ENCODE peak calls at places on chromosomes 2 and 18, in seven cellular contexts. One of them, this sample, is unnamed.

GRCh38 chr2:143988082-143988481 is 531.8 kb downstream of the ZEB2 start:
- DNase-seq in right atrium auricular region: no peak
- DNase-seq in bronchial epithelial cell: peak
- DNase-seq in aorta: no peak
- DNase-seq in fibroblast of lung: no peak
- DNase-seq in Karpas-422: no peak
- DNase-seq in IMR-90: no peak
- DNase-seq in this sample: peak

GRCh38 chr18:8703781-8704301 is 1.5 kb upstream of the MTCL1 start:
- DNase-seq in IMR-90: no peak
- DNase-seq in bronchial epithelial cell: no peak
- DNase-seq in Karpas-422: no peak
- DNase-seq in right atrium auricular region: no peak
- DNase-seq in fibroblast of lung: no peak
- DNase-seq in aorta: no peak
- DNase-seq in this sample: no peak

GRCh38 chr2:131085646-131086045 is 7.6 kb downstream of the FAM168B start:
- DNase-seq in Karpas-422: no peak
- DNase-seq in IMR-90: peak
- DNase-seq in right atrium auricular region: no peak
- DNase-seq in fibroblast of lung: no peak
- DNase-seq in bronchial epithelial cell: no peak
- DNase-seq in aorta: no peak
- DNase-seq in this sample: no peak

GRCh38 chr18:73235491-73235890 is 367.7 kb upstream of the NETO1 start:
- DNase-seq in IMR-90: peak
- DNase-seq in fibroblast of lung: peak
- DNase-seq in right atrium auricular region: no peak
- DNase-seq in Karpas-422: no peak
- DNase-seq in aorta: no peak
- DNase-seq in bronchial epithelial cell: peak
- DNase-seq in this sample: peak

GRCh38 chr2:18557121-18557520 is 3.3 kb downstream of the RDH14 start:
- DNase-seq in right atrium auricular region: no peak
- DNase-seq in IMR-90: no peak
- DNase-seq in Karpas-422: no peak
- DNase-seq in fibroblast of lung: no peak
- DNase-seq in aorta: no peak
- DNase-seq in bronchial epithelial cell: no peak
- DNase-seq in this sample: no peak

GRCh38 chr18:40387130-40387821 is 1567.8 kb upstream of the PIK3C3 start:
- DNase-seq in aorta: no peak
- DNase-seq in right atrium auricular region: no peak
- DNase-seq in fibroblast of lung: no peak
- DNase-seq in Karpas-422: no peak
- DNase-seq in IMR-90: no peak
- DNase-seq in bronchial epithelial cell: no peak
- DNase-seq in this sample: no peak

GRCh38 chr2:187078297-187078696 is 229.3 kb upstream of the ZSWIM2 start:
- DNase-seq in IMR-90: peak
- DNase-seq in aorta: no peak
- DNase-seq in right atrium auricular region: no peak
- DNase-seq in bronchial epithelial cell: peak
- DNase-seq in Karpas-422: no peak
- DNase-seq in fibroblast of lung: peak
- DNase-seq in this sample: peak

GRCh38 chr2:174764281-174765063 is at the start of gene CHRNA1:
- DNase-seq in aorta: no peak
- DNase-seq in fibroblast of lung: peak
- DNase-seq in right atrium auricular region: no peak
- DNase-seq in Karpas-422: no peak
- DNase-seq in IMR-90: peak
- DNase-seq in bronchial epithelial cell: no peak
- DNase-seq in this sample: no peak

GRCh38 chr2:191170773-191171172 is 20.0 kb upstream of the STAT4 start:
- DNase-seq in Karpas-422: no peak
- DNase-seq in aorta: no peak
- DNase-seq in IMR-90: no peak
- DNase-seq in bronchial epithelial cell: peak
- DNase-seq in fibroblast of lung: no peak
- DNase-seq in right atrium auricular region: no peak
- DNase-seq in this sample: peak

GRCh38 chr2:71935291-71935848 is 212.3 kb downstream of the CYP26B1 start:
- DNase-seq in IMR-90: no peak
- DNase-seq in fibroblast of lung: peak
- DNase-seq in aorta: peak
- DNase-seq in Karpas-422: no peak
- DNase-seq in right atrium auricular region: peak
- DNase-seq in bronchial epithelial cell: no peak
- DNase-seq in this sample: no peak

GRCh38 chr2:216916956-216917650 is 57.2 kb upstream of the TNP1 start:
- DNase-seq in fibroblast of lung: no peak
- DNase-seq in IMR-90: no peak
- DNase-seq in Karpas-422: no peak
- DNase-seq in aorta: no peak
- DNase-seq in right atrium auricular region: no peak
- DNase-seq in bronchial epithelial cell: peak
- DNase-seq in this sample: peak

GRCh38 chr2:127663566-127664064 is 11.7 kb downstream of the LIMS2 start:
- DNase-seq in bronchial epithelial cell: no peak
- DNase-seq in IMR-90: no peak
- DNase-seq in right atrium auricular region: no peak
- DNase-seq in fibroblast of lung: no peak
- DNase-seq in Karpas-422: no peak
- DNase-seq in aorta: no peak
- DNase-seq in this sample: no peak

GRCh38 chr2:175889557-175890355 is 112.3 kb downstream of the LNPK start:
- DNase-seq in IMR-90: no peak
- DNase-seq in right atrium auricular region: no peak
- DNase-seq in aorta: no peak
- DNase-seq in bronchial epithelial cell: no peak
- DNase-seq in Karpas-422: no peak
- DNase-seq in fibroblast of lung: no peak
- DNase-seq in this sample: no peak

GRCh38 chr2:231894566-231895380 is 31.4 kb downstream of the NPPC start:
- DNase-seq in right atrium auricular region: no peak
- DNase-seq in fibroblast of lung: no peak
- DNase-seq in bronchial epithelial cell: no peak
- DNase-seq in Karpas-422: no peak
- DNase-seq in IMR-90: no peak
- DNase-seq in aorta: no peak
- DNase-seq in this sample: no peak

GRCh38 chr2:235922851-235923250 is 245.3 kb downstream of the GBX2 start:
- DNase-seq in right atrium auricular region: no peak
- DNase-seq in IMR-90: no peak
- DNase-seq in aorta: no peak
- DNase-seq in fibroblast of lung: no peak
- DNase-seq in bronchial epithelial cell: no peak
- DNase-seq in Karpas-422: no peak
- DNase-seq in this sample: no peak

GRCh38 chr2:71831208-71831577 is 316.5 kb downstream of the CYP26B1 start:
- DNase-seq in right atrium auricular region: peak
- DNase-seq in aorta: peak
- DNase-seq in fibroblast of lung: peak
- DNase-seq in bronchial epithelial cell: peak
- DNase-seq in Karpas-422: no peak
- DNase-seq in IMR-90: peak
- DNase-seq in this sample: peak

GRCh38 chr2:171235262-171235881 is 74.7 kb upstream of the TLK1 start:
- DNase-seq in aorta: no peak
- DNase-seq in bronchial epithelial cell: peak
- DNase-seq in fibroblast of lung: no peak
- DNase-seq in right atrium auricular region: no peak
- DNase-seq in Karpas-422: no peak
- DNase-seq in IMR-90: no peak
- DNase-seq in this sample: peak

GRCh38 chr2:120237491-120237902 is 14.3 kb upstream of the TMEM185B start:
- DNase-seq in fibroblast of lung: peak
- DNase-seq in right atrium auricular region: no peak
- DNase-seq in aorta: no peak
- DNase-seq in IMR-90: peak
- DNase-seq in Karpas-422: no peak
- DNase-seq in bronchial epithelial cell: peak
- DNase-seq in this sample: peak

GRCh38 chr2:46847726-46848421 is 67.7 kb downstream of the MCFD2 start:
- DNase-seq in Karpas-422: no peak
- DNase-seq in right atrium auricular region: no peak
- DNase-seq in fibroblast of lung: peak
- DNase-seq in aorta: no peak
- DNase-seq in bronchial epithelial cell: peak
- DNase-seq in IMR-90: peak
- DNase-seq in this sample: peak

GRCh38 chr2:172783091-172783898 is 47.6 kb downstream of the RAPGEF4 start:
- DNase-seq in right atrium auricular region: no peak
- DNase-seq in bronchial epithelial cell: peak
- DNase-seq in Karpas-422: no peak
- DNase-seq in aorta: no peak
- DNase-seq in fibroblast of lung: peak
- DNase-seq in IMR-90: peak
- DNase-seq in this sample: peak

GRCh38 chr2:177275671-177276070 is 11.1 kb upstream of the NFE2L2 start:
- DNase-seq in right atrium auricular region: no peak
- DNase-seq in bronchial epithelial cell: no peak
- DNase-seq in fibroblast of lung: peak
- DNase-seq in aorta: no peak
- DNase-seq in IMR-90: peak
- DNase-seq in Karpas-422: no peak
- DNase-seq in this sample: no peak

GRCh38 chr2:82282111-82282882 is 1977.7 kb upstream of the LRRTM1 start:
- DNase-seq in aorta: no peak
- DNase-seq in fibroblast of lung: no peak
- DNase-seq in right atrium auricular region: no peak
- DNase-seq in IMR-90: no peak
- DNase-seq in bronchial epithelial cell: no peak
- DNase-seq in Karpas-422: no peak
- DNase-seq in this sample: no peak

GRCh38 chr2:75547345-75548035 is 13.2 kb downstream of the EVA1A start:
- DNase-seq in Karpas-422: no peak
- DNase-seq in fibroblast of lung: peak
- DNase-seq in aorta: no peak
- DNase-seq in right atrium auricular region: no peak
- DNase-seq in bronchial epithelial cell: peak
- DNase-seq in IMR-90: peak
- DNase-seq in this sample: no peak

GRCh38 chr2:176146101-176146500 is 5.2 kb upstream of the HOXD4 start:
- DNase-seq in IMR-90: no peak
- DNase-seq in aorta: no peak
- DNase-seq in fibroblast of lung: no peak
- DNase-seq in right atrium auricular region: no peak
- DNase-seq in Karpas-422: no peak
- DNase-seq in bronchial epithelial cell: no peak
- DNase-seq in this sample: no peak

GRCh38 chr18:35745814-35746213 is 164.3 kb downstream of the GALNT1 start:
- DNase-seq in fibroblast of lung: no peak
- DNase-seq in right atrium auricular region: no peak
- DNase-seq in bronchial epithelial cell: no peak
- DNase-seq in Karpas-422: no peak
- DNase-seq in IMR-90: no peak
- DNase-seq in aorta: no peak
- DNase-seq in this sample: no peak

GRCh38 chr2:136008205-136008865 is 22.9 kb upstream of the DARS1 start:
- DNase-seq in aorta: peak
- DNase-seq in bronchial epithelial cell: no peak
- DNase-seq in IMR-90: no peak
- DNase-seq in fibroblast of lung: no peak
- DNase-seq in right atrium auricular region: peak
- DNase-seq in Karpas-422: no peak
- DNase-seq in this sample: no peak

GRCh38 chr2:63059434-63060078 is 8.9 kb downstream of the OTX1 start:
- DNase-seq in Karpas-422: no peak
- DNase-seq in bronchial epithelial cell: no peak
- DNase-seq in IMR-90: no peak
- DNase-seq in fibroblast of lung: no peak
- DNase-seq in aorta: no peak
- DNase-seq in right atrium auricular region: no peak
- DNase-seq in this sample: no peak
- H3K4me3 ChIP-seq in Karpas-422: no peak
- H3K4me3 ChIP-seq in bronchial epithelial cell: peak
- H3K4me3 ChIP-seq in IMR-90: no peak
- H3K4me3 ChIP-seq in fibroblast of lung: no peak
- H3K4me3 ChIP-seq in aorta: no peak
- H3K4me3 ChIP-seq in right atrium auricular region: no peak
- H3K4me3 ChIP-seq in this sample: peak

GRCh38 chr2:161423351-161424178 is 7.5 kb downstream of the TBR1 start:
- DNase-seq in aorta: no peak
- DNase-seq in fibroblast of lung: no peak
- DNase-seq in right atrium auricular region: no peak
- DNase-seq in IMR-90: no peak
- DNase-seq in bronchial epithelial cell: no peak
- DNase-seq in Karpas-422: no peak
- DNase-seq in this sample: no peak
- H3K4me3 ChIP-seq in aorta: peak
- H3K4me3 ChIP-seq in fibroblast of lung: peak
- H3K4me3 ChIP-seq in right atrium auricular region: no peak
- H3K4me3 ChIP-seq in IMR-90: no peak
- H3K4me3 ChIP-seq in bronchial epithelial cell: peak
- H3K4me3 ChIP-seq in Karpas-422: no peak
- H3K4me3 ChIP-seq in this sample: peak

DNA sequence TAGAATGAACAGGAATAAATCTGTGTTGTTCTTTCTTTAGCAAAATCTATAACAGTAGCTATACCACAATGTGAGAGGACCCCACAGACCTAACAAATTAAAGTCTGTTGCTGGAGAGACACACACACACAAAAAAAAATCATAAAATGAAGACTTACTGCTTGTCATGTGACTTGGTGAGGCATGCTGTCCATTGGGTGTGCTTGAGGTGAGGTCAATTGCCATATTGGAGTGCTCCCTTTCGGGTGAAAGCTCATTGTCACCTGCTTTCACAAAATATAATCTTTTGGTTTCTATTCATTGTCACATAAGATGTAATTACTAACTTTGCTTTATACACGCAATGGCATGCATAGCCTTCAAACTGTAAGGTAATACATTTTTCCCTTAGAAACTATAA is 3.9 kb downstream of the IKZF2 start:
- DNase-seq in IMR-90: no peak
- DNase-seq in aorta: no peak
- DNase-seq in Karpas-422: no peak
- DNase-seq in fibroblast of lung: no peak
- DNase-seq in right atrium auricular region: no peak
- DNase-seq in bronchial epithelial cell: no peak
- DNase-seq in this sample: no peak
- H3K4me3 ChIP-seq in IMR-90: no peak
- H3K4me3 ChIP-seq in aorta: no peak
- H3K4me3 ChIP-seq in Karpas-422: no peak
- H3K4me3 ChIP-seq in fibroblast of lung: no peak
- H3K4me3 ChIP-seq in right atrium auricular region: no peak
- H3K4me3 ChIP-seq in bronchial epithelial cell: no peak
- H3K4me3 ChIP-seq in this sample: no peak

GRCh38 chr2:226358688-226359087 is 440.9 kb downstream of the IRS1 start:
- DNase-seq in bronchial epithelial cell: no peak
- DNase-seq in fibroblast of lung: no peak
- DNase-seq in aorta: no peak
- DNase-seq in Karpas-422: no peak
- DNase-seq in IMR-90: no peak
- DNase-seq in right atrium auricular region: no peak
- DNase-seq in this sample: no peak
- H3K4me3 ChIP-seq in bronchial epithelial cell: no peak
- H3K4me3 ChIP-seq in fibroblast of lung: no peak
- H3K4me3 ChIP-seq in aorta: no peak
- H3K4me3 ChIP-seq in Karpas-422: no peak
- H3K4me3 ChIP-seq in IMR-90: no peak
- H3K4me3 ChIP-seq in right atrium auricular region: no peak
- H3K4me3 ChIP-seq in this sample: no peak